ENCODE peak calls at places on chromosome 14, in four cellular contexts. K is HCT116, S is K562, R is HepG2. X is an unnamed sample.

GRCh38 chr14:79602023-79602422 is 609.3 kb downstream of the DIO2 start:
- DNase-seq in K (no peak), S (no peak), R (no peak), X (no peak)

GRCh38 chr14:68318788-68319187 is 474.1 kb downstream of the ZFP36L1 start:
- DNase-seq in K (no peak), S (no peak), R (no peak), X (no peak)

GRCh38 chr14:91309756-91310280 is 65.3 kb upstream of the GPR68 start:
- DNase-seq in K (no peak), S (no peak), R (no peak), X (no peak)

GRCh38 chr14:68820536-68820935 is 27.7 kb upstream of the ZFP36L1 start:
- DNase-seq in K (no peak), S (no peak), R (no peak), X (no peak)

GRCh38 chr14:75283162-75283883 is 4.7 kb downstream of the FOS start:
- DNase-seq in K (no peak), S (peak), R (peak), X (no peak)

GRCh38 chr14:39175445-39176262 is 600 bp downstream of the PNN start:
- DNase-seq in K (no peak), S (peak), R (peak), X (peak)

GRCh38 chr14:92223027-92223426 is 99.9 kb upstream of the SLC24A4 start:
- DNase-seq in K (no peak), S (no peak), R (no peak), X (no peak)

GRCh38 chr14:99684356-99684952 is 356 bp downstream of the CYP46A1 start:
- DNase-seq in K (no peak), S (no peak), R (no peak), X (no peak)

GRCh38 chr14:101219896-101220703 is 316.6 kb upstream of the RTL1 start:
- DNase-seq in K (no peak), S (no peak), R (no peak), X (no peak)

GRCh38 chr14:101222362-101223090 is 319.0 kb upstream of the RTL1 start:
- DNase-seq in K (no peak), S (no peak), R (no peak), X (no peak)

GRCh38 chr14:101223147-101223546 is 319.6 kb upstream of the RTL1 start:
- DNase-seq in K (no peak), S (no peak), R (no peak), X (no peak)

GRCh38 chr14:101220921-101221510 is 317.5 kb upstream of the RTL1 start:
- DNase-seq in K (no peak), S (no peak), R (no peak), X (no peak)

DNA sequence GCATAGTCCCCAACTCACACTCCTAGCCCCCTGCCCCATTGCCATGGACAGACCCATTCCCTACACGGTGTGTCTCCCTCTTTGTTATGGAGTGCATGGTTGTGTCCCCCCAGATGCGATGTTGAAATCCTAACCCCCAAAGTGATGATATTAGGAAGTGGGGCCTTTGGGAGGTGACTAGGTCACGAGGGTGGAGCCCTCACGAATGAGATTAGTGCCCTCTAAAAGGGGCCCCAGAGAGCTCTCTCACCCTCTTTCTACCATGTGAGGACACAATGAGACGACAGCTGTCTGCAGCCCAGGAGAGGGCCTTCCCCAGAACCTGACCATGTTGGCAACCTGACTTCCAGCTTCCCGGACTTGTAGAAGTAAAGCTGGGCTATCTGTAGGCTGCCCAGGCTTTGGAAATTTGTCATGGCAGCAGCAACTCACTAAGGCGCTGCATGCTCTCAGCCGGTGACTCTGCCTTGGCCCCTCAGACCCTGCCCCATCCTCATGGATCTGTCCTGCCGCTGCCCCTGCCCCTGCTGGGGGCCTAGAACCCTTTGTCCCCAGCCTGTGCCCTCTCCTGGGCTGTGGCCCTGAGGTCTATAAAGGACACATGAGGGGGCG is 318.1 kb upstream of the RTL1 start:
- DNase-seq in K (no peak), S (no peak), R (no peak), X (no peak)
- TF ChIP-seq ELF1 in K (no peak), S (no peak), R (no peak), X (no peak)

DNA sequence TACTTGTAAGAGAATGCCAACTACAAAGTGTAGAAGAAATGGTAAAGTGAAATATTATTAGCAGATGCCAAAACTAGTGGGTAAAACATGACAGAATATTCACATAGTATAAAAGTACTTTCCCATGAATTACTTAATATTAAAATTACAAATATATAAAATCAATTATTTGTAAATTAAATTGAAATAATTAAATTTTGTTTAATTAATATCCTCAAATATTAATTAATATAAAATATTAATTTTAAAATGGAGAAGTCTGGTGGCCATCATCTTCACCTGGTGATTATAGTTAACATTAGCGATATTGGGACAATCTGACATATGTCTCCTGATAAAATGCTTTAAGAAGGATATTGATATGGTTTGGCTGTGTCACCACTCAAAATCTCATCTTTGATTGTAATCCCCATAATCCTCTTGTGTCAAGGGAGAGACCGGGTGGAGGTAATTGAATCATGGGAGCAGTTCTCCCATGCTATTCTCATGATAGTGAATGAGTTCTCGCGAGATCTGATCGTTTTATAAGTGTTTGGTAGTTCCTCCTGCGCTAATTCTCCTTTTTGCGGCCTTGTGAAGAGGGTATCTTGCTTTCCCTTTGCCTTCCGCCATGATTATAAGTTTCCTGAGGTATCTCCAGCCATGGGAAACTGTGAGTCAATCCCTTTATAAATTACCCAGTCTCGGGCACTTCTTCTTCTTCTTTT is 55.0 kb upstream of the SGPP1 start:
- DNase-seq in K (no peak), S (peak), R (no peak), X (no peak)
- TF ChIP-seq ELF1 in K (no peak), S (no peak), R (no peak), X (no peak)

DNA sequence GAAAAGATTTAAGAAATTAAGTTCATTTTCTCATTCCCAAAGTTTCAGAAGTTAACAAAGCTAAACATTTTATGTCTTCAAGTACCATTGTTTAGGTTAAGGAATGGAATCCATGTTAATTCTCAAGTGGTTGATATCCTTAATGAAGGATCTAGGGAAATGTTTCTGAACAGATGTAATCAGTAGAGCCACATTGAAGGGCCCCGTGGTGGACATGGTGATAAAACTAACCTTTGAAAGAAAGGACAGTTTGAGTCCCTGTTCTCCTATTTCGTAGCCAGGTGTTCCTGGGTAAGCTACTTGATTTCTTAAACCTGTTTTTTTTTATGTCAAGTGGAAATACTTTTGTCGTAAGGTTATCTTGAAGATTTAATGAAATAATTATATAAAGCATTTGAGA is 4.6 kb downstream of the PPM1A start:
- DNase-seq in K (no peak), S (peak), R (no peak), X (no peak)
- TF ChIP-seq ELF1 in K (no peak), S (no peak), R (no peak), X (no peak)

GRCh38 chr14:85479771-85480170 is 50.2 kb upstream of the FLRT2 start:
- DNase-seq in K (no peak), S (no peak), R (no peak), X (no peak)
- TF ChIP-seq ELF1 in K (no peak), S (no peak), R (no peak), X (no peak)

DNA sequence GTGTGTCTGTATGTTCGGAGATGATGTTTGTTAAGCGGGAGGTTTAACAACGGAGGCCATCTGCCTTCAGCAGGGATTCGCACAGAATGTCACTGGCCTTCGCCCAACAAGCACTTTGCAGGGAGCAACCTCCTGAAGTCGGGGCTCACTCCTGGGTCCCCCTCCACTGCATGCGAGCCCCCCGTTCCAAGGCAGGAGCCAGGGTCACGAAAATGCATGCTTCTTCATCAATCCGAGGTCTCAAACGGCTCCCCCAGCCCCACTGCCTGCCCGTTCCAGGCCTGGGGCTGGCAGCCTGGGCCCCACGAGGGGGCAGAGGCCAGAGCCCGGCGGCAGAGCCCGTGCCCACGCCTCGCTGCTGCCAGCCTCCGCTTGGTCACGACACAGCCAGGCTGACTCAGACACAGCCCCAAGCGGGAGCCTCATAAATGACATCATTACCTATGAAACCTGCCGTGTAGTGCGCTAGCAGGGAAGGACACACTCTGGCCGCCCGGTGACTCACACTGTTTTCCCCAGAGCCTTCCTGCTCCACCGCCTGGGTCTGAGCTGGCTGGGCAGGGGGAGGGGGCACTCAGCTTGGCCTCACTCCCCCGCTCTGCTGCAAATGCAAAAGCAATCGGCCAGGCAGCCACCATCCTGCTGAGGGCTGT is 169.5 kb upstream of the RTL1 start:
- DNase-seq in K (peak), S (peak), R (peak), X (peak)
- TF ChIP-seq ELF1 in K (no peak), S (no peak), R (no peak), X (no peak)

GRCh38 chr14:70616646-70617045 is 16.2 kb upstream of the MED6 start:
- DNase-seq in K (no peak), S (no peak), R (no peak), X (no peak)

GRCh38 chr14:70624972-70625371 is 16.7 kb upstream of the TTC9 start:
- DNase-seq in K (no peak), S (no peak), R (no peak), X (no peak)

GRCh38 chr14:70619708-70620107 is 19.3 kb upstream of the MED6 start:
- DNase-seq in K (no peak), S (no peak), R (no peak), X (no peak)

GRCh38 chr14:70622111-70622712 is 19.5 kb upstream of the TTC9 start:
- DNase-seq in K (peak), S (peak), R (peak), X (peak)
- TF ChIP-seq ELF1 in K (no peak), S (no peak), R (no peak), X (no peak)

DNA sequence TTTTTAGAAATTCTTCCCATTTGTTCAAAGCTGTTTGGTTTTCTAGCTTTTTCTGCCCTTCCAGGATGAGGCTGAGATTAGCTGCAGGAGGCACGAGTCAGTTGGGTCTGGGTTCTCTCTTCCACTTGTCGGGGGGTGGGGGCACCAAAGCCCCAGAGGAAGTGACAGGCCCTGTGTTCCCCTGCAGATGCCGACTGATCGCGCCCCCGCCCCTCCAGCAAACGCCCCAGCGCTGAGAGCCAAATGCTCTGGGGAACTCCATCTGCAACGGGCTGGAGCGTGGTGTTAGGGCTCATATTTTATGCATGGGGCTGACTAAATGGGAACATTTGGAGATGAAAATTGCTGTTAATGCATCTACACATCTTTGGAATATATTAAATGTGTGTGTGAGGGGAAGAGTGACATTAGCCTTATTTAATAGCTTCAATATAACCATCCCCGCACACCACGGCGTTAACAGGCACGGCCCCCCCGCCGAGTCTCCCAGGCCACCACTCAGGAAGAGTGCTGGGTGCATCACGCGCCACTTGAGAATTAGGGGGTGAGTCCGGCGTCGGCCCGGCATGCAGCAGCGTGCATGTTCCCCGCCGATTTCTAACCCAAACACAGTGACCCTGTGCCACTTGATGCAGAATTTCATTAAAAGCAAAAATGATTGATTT is 164.9 kb upstream of the RTL1 start:
- DNase-seq in K (no peak), S (no peak), R (no peak), X (no peak)
- TF ChIP-seq ELF1 in K (no peak), S (no peak), R (no peak), X (no peak)

GRCh38 chr14:102544745-102545460 is 35.3 kb upstream of the ANKRD9 start:
- DNase-seq in K (no peak), S (no peak), R (peak), X (peak)
- TF ChIP-seq ELF1 in K (no peak), S (no peak), R (no peak), X (no peak)

DNA sequence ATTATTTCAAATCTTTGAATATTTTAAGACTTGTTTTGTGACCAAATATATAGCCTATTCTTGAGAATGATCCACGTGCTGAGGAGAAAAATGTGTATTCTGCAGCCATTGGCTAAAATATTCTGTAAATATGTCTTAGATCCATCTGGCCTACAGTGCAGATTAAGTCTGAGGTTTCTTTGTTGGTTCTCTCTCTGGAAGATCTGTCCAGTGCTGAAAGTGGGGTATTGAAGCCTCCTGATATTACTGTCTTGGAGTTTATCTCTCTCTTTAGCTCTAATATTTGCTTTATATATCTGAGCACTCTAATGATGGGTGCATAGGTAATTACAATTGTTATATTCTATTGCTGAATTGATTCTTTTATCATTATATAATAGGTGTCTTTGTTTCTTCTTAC is 617.4 kb upstream of the LRFN5 start:
- DNase-seq in K (no peak), S (no peak), R (no peak), X (no peak)
- TF ChIP-seq ELF1 in K (no peak), S (no peak), R (no peak), X (no peak)

X was measured in SK-N-SH.